ENCODE peak calls at places on chromosomes 11 and 22, in seven cellular contexts. S, U, M, H, E, I and Q are unnamed samples.

GRCh38 chr11:10407055-10407454 is 48.0 kb upstream of the AMPD3 start:
- DNase-seq in E (no peak), U (peak), S (no peak), H (no peak), I (no peak), M (no peak), Q (no peak)

GRCh38 chr11:67572747-67573419 is 10.7 kb upstream of the GSTP1 start:
- DNase-seq in U (no peak), M (peak), S (no peak), E (no peak), I (peak), H (no peak), Q (no peak)

GRCh38 chr11:90805172-90805571 is 582.3 kb upstream of the CHORDC1 start:
- DNase-seq in M (no peak), E (no peak), S (no peak), H (no peak), U (no peak), I (no peak), Q (no peak)

GRCh38 chr11:90294526-90294925 is 71.7 kb upstream of the CHORDC1 start:
- DNase-seq in M (no peak), H (no peak), I (no peak), S (no peak), U (no peak), E (no peak), Q (no peak)

GRCh38 chr11:33718441-33718840 is 17.8 kb downstream of the CD59 start:
- DNase-seq in I (no peak), E (no peak), H (no peak), M (no peak), S (no peak), U (no peak), Q (no peak)

GRCh38 chr11:70913715-70914231 is 338.6 kb downstream of the SHANK2 start:
- DNase-seq in I (no peak), M (no peak), S (no peak), H (no peak), U (no peak), E (no peak), Q (peak)

GRCh38 chr11:102177974-102178631 is 67.9 kb downstream of the YAP1 start:
- DNase-seq in H (no peak), U (peak), E (peak), M (no peak), S (peak), I (no peak), Q (no peak)

GRCh38 chr11:12762696-12763324 is 88.6 kb downstream of the TEAD1 start:
- DNase-seq in H (no peak), U (no peak), I (no peak), S (no peak), M (no peak), E (no peak), Q (no peak)

GRCh38 chr11:121533556-121534050 is 80.8 kb upstream of the SORL1-AS1 start:
- DNase-seq in I (no peak), S (no peak), H (no peak), E (no peak), M (no peak), U (no peak), Q (no peak)

GRCh38 chr11:8841899-8842298 is 69.1 kb upstream of the AKIP1 start:
- DNase-seq in I (no peak), S (no peak), U (no peak), M (no peak), E (no peak), H (no peak), Q (no peak)

GRCh38 chr11:72247584-72247983 is 3.6 kb upstream of the PHOX2A start:
- DNase-seq in E (peak), S (no peak), I (no peak), M (no peak), H (no peak), U (no peak), Q (no peak)

GRCh38 chr22:44861245-44861644 is 108.9 kb downstream of the ARHGAP8 start:
- DNase-seq in E (no peak), S (no peak), I (no peak), U (no peak), H (no peak), M (no peak), Q (no peak)